ENCODE peak calls at places on chromosome 9, in four cellular contexts. W is neuronal stem cell, G is mesendoderm, X is IMR-90. L is an unnamed sample.
A peak's percentile ranks its signal among the peaks of the same experiment; 100 is the strongest.

GRCh38 chr9:26175264-26175663 is 497.0 kb upstream of the TUSC1 start:
- DNase-seq in W (no peak), G (peak; percentile 2), X (no peak), L (no peak)

GRCh38 chr9:127966416-127967150 is 14.2 kb downstream of the EEIG1 start:
- DNase-seq in W (no peak), G (no peak), X (no peak), L (no peak)

GRCh38 chr9:134738869-134739659 is 97.5 kb downstream of the COL5A1 start:
- DNase-seq in W (peak; percentile 66), G (peak; percentile 67), X (peak; percentile 49), L (peak; percentile 93)

GRCh38 chr9:79868532-79869189 is 296.9 kb downstream of the TLE4 start:
- DNase-seq in W (no peak), G (no peak), X (no peak), L (no peak)

GRCh38 chr9:131485728-131486381 is 16.9 kb upstream of the POMT1 start:
- DNase-seq in W (no peak), G (no peak), X (no peak), L (no peak)

GRCh38 chr9:93597871-93598646 is 21.7 kb downstream of the PHF2 start:
- DNase-seq in W (no peak), G (no peak), X (no peak), L (no peak)

GRCh38 chr9:95341262-95342011 is 23.9 kb upstream of the FANCC start:
- DNase-seq in W (no peak), G (peak; percentile 78), X (peak; percentile 37), L (no peak)

GRCh38 chr9:70119786-70120185 is 76.1 kb downstream of the MAMDC2 start:
- DNase-seq in W (no peak), G (no peak), X (no peak), L (no peak)

GRCh38 chr9:120109242-120109641 is 470.7 kb downstream of the CDK5RAP2 start:
- DNase-seq in W (peak; percentile 37), G (peak; percentile 87), X (no peak), L (peak; percentile 50)

GRCh38 chr9:6184749-6185645 is 30.6 kb upstream of the IL33 start:
- DNase-seq in W (no peak), G (no peak), X (peak; percentile 8), L (no peak)

GRCh38 chr9:92963831-92964606 is 16.7 kb downstream of the FGD3 start:
- DNase-seq in W (no peak), G (no peak), X (no peak), L (no peak)

GRCh38 chr9:121133104-121133816 is 58.5 kb downstream of the CNTRL start:
- DNase-seq in W (no peak), G (peak; percentile 53), X (no peak), L (peak; percentile 65)

GRCh38 chr9:136946893-136947891 is 2.1 kb downstream of the C8G start:
- DNase-seq in W (no peak), G (no peak), X (no peak), L (no peak)

GRCh38 chr9:21991039-21991959 is 2.9 kb downstream of the CDKN2A start:
- DNase-seq in W (no peak), G (no peak), X (no peak), L (no peak)

GRCh38 chr9:104027295-104027694 is 66.8 kb upstream of the SMC2 start:
- DNase-seq in W (no peak), G (no peak), X (no peak), L (no peak)

GRCh38 chr9:4375424-4376195 is 75.7 kb upstream of the GLIS3 start:
- DNase-seq in W (peak; percentile 27), G (no peak), X (peak; percentile 82), L (no peak)

GRCh38 chr9:95107976-95108375 is 209.5 kb downstream of the FANCC start:
- DNase-seq in W (no peak), G (no peak), X (no peak), L (no peak)

GRCh38 chr9:127915801-127916664 is 808 bp downstream of the ST6GALNAC4 start:
- DNase-seq in W (no peak), G (no peak), X (no peak), L (no peak)

GRCh38 chr9:83238871-83239624 is 176.1 kb upstream of the RASEF start:
- DNase-seq in W (no peak), G (no peak), X (no peak), L (no peak)

GRCh38 chr9:18668944-18669343 is 195.0 kb downstream of the ADAMTSL1 start:
- DNase-seq in W (no peak), G (peak; percentile 34), X (no peak), L (peak; percentile 39)

GRCh38 chr9:109474170-109474569 is 23.9 kb downstream of the PTPN3 start:
- DNase-seq in W (no peak), G (no peak), X (no peak), L (no peak)

GRCh38 chr9:86126998-86127972 is 27.9 kb upstream of the GOLM1 start:
- DNase-seq in W (peak; percentile 92), G (peak; percentile 99), X (peak; percentile 74), L (peak; percentile 77)

GRCh38 chr9:19675492-19675891 is 113.3 kb downstream of the SLC24A2 start:
- DNase-seq in W (no peak), G (no peak), X (no peak), L (no peak)

GRCh38 chr9:124258765-124259272 is 1.1 kb downstream of the NEK6 start:
- DNase-seq in W (no peak), G (peak; percentile 64), X (no peak), L (no peak)
- H3K23ac ChIP-seq in W (peak overlapping the region; percentile 90), G (peak overlapping the region; percentile 59), X (peak overlapping the region; percentile 96), L (no peak overlapping the region)

DNA sequence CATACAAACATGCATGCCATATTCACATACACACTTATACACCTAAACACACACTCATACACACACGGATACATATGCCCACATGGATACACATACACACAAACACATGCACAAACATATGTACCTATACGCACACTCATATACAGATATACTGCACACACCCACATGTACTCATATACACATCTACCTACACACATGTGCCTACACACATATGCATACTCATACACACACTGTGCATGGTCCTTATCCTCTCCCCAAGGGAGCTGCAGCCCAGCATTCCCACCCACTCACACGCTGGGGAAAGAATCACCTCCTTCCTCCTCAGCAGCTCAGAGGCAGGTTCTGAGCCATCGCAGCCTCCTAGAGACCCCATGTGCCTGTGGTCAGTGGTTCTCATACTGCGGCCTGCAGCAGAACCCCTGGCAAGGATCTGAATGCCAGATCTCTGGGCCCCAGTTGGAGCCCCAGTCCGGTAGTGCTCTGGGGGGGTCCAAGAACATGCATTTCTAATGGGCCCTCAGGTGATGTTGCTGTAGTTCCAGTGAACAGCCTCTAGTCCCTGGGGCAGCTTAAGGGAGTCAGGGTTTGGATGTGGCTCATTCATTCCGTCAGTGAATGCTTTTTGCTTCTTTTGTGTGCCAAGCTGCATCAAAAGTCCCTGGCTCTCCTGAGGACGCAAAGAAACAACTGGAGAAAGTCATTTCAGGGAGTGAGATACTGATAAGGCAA is 39.0 kb downstream of the SEMA4D start:
- DNase-seq in W (no peak), G (peak; percentile 51), X (no peak), L (no peak)
- H3K23ac ChIP-seq in W (no peak overlapping the region), G (no peak overlapping the region), X (no peak overlapping the region), L (no peak overlapping the region)

GRCh38 chr9:126454795-126455194 is 128.2 kb downstream of the MVB12B start:
- DNase-seq in W (no peak), G (no peak), X (no peak), L (no peak)

GRCh38 chr9:126451316-126451885 is 124.8 kb downstream of the MVB12B start:
- DNase-seq in W (no peak), G (no peak), X (no peak), L (no peak)

GRCh38 chr9:126452036-126452595 is 125.5 kb downstream of the MVB12B start:
- DNase-seq in W (no peak), G (no peak), X (no peak), L (no peak)

GRCh38 chr9:126454250-126454649 is 127.6 kb downstream of the MVB12B start:
- DNase-seq in W (peak; percentile 71), G (no peak), X (no peak), L (no peak)

DNA sequence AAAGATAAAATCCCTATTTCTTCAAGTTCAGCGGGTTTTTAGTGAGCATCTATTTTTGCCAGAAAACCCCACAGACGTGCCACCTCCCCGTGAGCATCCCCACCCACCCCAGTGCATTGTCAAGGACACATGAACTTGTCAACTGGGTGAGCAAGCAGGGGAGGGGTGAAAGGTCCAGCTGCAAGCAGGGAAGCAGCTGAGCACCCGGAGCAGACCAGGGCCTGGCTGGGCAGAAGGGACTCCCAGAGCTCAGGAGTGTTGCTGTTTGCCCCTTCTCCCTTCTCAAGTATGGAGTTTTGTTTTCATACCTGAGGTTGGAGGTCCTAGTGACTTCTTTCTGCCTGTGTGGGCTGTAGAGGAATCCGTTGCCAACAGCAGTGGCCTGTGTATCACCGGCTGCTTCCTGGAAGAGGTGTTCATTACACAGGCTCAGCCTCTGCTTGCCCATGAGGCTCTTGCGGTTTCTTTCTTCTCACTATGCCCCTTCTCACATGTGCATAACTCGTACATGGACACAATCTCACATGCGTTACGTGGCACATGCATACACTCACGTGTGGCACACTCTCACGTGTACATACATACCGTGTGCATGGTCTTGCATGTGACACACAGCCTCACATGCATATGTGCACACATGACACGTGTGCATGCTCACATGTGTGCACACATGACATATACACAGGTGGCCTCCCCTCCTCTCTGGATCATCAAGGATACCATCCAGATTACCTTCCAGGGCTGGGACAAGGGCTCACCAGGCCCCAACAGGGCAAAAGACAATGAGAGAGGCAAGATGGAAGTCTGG is 126.7 kb downstream of the MVB12B start:
- DNase-seq in W (no peak), G (no peak), X (no peak), L (no peak)
- H3K23ac ChIP-seq in W (peak overlapping the region; percentile 12), G (no peak overlapping the region), X (no peak overlapping the region), L (no peak overlapping the region)

GRCh38 chr9:91117959-91118651 is 243.6 kb downstream of the AUH start:
- DNase-seq in W (peak; percentile 24), G (peak; percentile 86), X (peak; percentile 82), L (peak; percentile 74)
- H3K23ac ChIP-seq in W (no peak overlapping the region), G (peak overlapping the region; percentile 30), X (peak overlapping the region; percentile 88), L (no peak overlapping the region)

GRCh38 chr9:126709241-126709640 is 95.5 kb downstream of the LMX1B start:
- DNase-seq in W (no peak), G (no peak), X (no peak), L (no peak)
- H3K23ac ChIP-seq in W (no peak overlapping the region), G (no peak overlapping the region), X (no peak overlapping the region), L (no peak overlapping the region)

GRCh38 chr9:77834898-77835505 is 186.9 kb upstream of the GNA14 start:
- DNase-seq in W (no peak), G (no peak), X (no peak), L (no peak)
- H3K23ac ChIP-seq in W (no peak overlapping the region), G (no peak overlapping the region), X (no peak overlapping the region), L (peak overlapping the region; percentile 83)